ENCODE peak calls at places on chromosome 15, in ten cellular contexts. One of them, this sample, is unnamed.
A peak's percentile ranks its signal among the peaks of the same experiment; 100 is the strongest.

GRCh38 chr15:101596633-101597032 is 55.5 kb downstream of the TM2D3 start:
- DNase-seq in PC-3: no peak
- DNase-seq in gastrocnemius medialis: no peak
- DNase-seq in MM.1S: no peak
- DNase-seq in brain microvascular endothelial cell: no peak
- DNase-seq in cardiac muscle cell: no peak
- DNase-seq in psoas muscle: no peak
- DNase-seq in tibial nerve: no peak
- DNase-seq in heart left ventricle: no peak
- DNase-seq in ovary: no peak
- DNase-seq in this sample: no peak

GRCh38 chr15:101447561-101448071 is 41.9 kb downstream of the PCSK6 start:
- DNase-seq in heart left ventricle: no peak
- DNase-seq in cardiac muscle cell: no peak
- DNase-seq in ovary: no peak
- DNase-seq in PC-3: no peak
- DNase-seq in MM.1S: no peak
- DNase-seq in gastrocnemius medialis: no peak
- DNase-seq in psoas muscle: peak; percentile 58
- DNase-seq in tibial nerve: no peak
- DNase-seq in brain microvascular endothelial cell: no peak
- DNase-seq in this sample: no peak

GRCh38 chr15:78684645-78685044 is 43.6 kb upstream of the CHRNB4 start:
- DNase-seq in brain microvascular endothelial cell: no peak
- DNase-seq in PC-3: peak; percentile 19
- DNase-seq in gastrocnemius medialis: no peak
- DNase-seq in ovary: no peak
- DNase-seq in cardiac muscle cell: peak; percentile 7
- DNase-seq in psoas muscle: no peak
- DNase-seq in tibial nerve: no peak
- DNase-seq in heart left ventricle: no peak
- DNase-seq in MM.1S: no peak
- DNase-seq in this sample: no peak

GRCh38 chr15:77532846-77533245 is 99.9 kb downstream of the LINGO1 start:
- DNase-seq in psoas muscle: peak; percentile 13
- DNase-seq in MM.1S: no peak
- DNase-seq in tibial nerve: no peak
- DNase-seq in heart left ventricle: no peak
- DNase-seq in PC-3: no peak
- DNase-seq in ovary: peak; percentile 13
- DNase-seq in gastrocnemius medialis: no peak
- DNase-seq in cardiac muscle cell: no peak
- DNase-seq in brain microvascular endothelial cell: no peak
- DNase-seq in this sample: no peak

GRCh38 chr15:68402432-68403160 is 29.4 kb downstream of the ITGA11 start:
- DNase-seq in psoas muscle: no peak
- DNase-seq in tibial nerve: no peak
- DNase-seq in heart left ventricle: no peak
- DNase-seq in ovary: no peak
- DNase-seq in MM.1S: no peak
- DNase-seq in brain microvascular endothelial cell: no peak
- DNase-seq in PC-3: no peak
- DNase-seq in gastrocnemius medialis: no peak
- DNase-seq in cardiac muscle cell: no peak
- DNase-seq in this sample: no peak

GRCh38 chr15:66951531-66951930 is 113.9 kb upstream of the SMAD3 start:
- DNase-seq in psoas muscle: no peak
- DNase-seq in PC-3: no peak
- DNase-seq in brain microvascular endothelial cell: no peak
- DNase-seq in cardiac muscle cell: no peak
- DNase-seq in gastrocnemius medialis: no peak
- DNase-seq in MM.1S: no peak
- DNase-seq in ovary: no peak
- DNase-seq in heart left ventricle: no peak
- DNase-seq in tibial nerve: no peak
- DNase-seq in this sample: no peak

GRCh38 chr15:47366884-47367283 is 350.4 kb upstream of the SEMA6D start:
- DNase-seq in gastrocnemius medialis: no peak
- DNase-seq in PC-3: peak; percentile 12
- DNase-seq in tibial nerve: no peak
- DNase-seq in MM.1S: no peak
- DNase-seq in cardiac muscle cell: no peak
- DNase-seq in ovary: no peak
- DNase-seq in psoas muscle: no peak
- DNase-seq in brain microvascular endothelial cell: no peak
- DNase-seq in heart left ventricle: no peak
- DNase-seq in this sample: no peak

GRCh38 chr15:84911879-84912660 is 27.6 kb downstream of the SLC28A1 start:
- DNase-seq in ovary: peak; percentile 90
- DNase-seq in brain microvascular endothelial cell: peak; percentile 98
- DNase-seq in MM.1S: peak; percentile 17
- DNase-seq in gastrocnemius medialis: peak; percentile 89
- DNase-seq in psoas muscle: peak; percentile 95
- DNase-seq in cardiac muscle cell: peak; percentile 100
- DNase-seq in heart left ventricle: peak; percentile 93
- DNase-seq in tibial nerve: peak; percentile 78
- DNase-seq in PC-3: peak; percentile 96
- DNase-seq in this sample: no peak

GRCh38 chr15:67174864-67175573 is 79.4 kb downstream of the AAGAB start:
- DNase-seq in ovary: peak; percentile 12
- DNase-seq in MM.1S: no peak
- DNase-seq in cardiac muscle cell: no peak
- DNase-seq in PC-3: peak; percentile 94
- DNase-seq in heart left ventricle: no peak
- DNase-seq in tibial nerve: no peak
- DNase-seq in psoas muscle: no peak
- DNase-seq in brain microvascular endothelial cell: no peak
- DNase-seq in gastrocnemius medialis: no peak
- DNase-seq in this sample: no peak

GRCh38 chr15:78811124-78811824 is at the start of gene ADAMTS7:
- DNase-seq in tibial nerve: peak; percentile 54
- DNase-seq in ovary: peak; percentile 88
- DNase-seq in psoas muscle: peak; percentile 87
- DNase-seq in brain microvascular endothelial cell: peak; percentile 37
- DNase-seq in cardiac muscle cell: peak; percentile 88
- DNase-seq in MM.1S: peak; percentile 73
- DNase-seq in PC-3: peak; percentile 66
- DNase-seq in gastrocnemius medialis: peak; percentile 25
- DNase-seq in heart left ventricle: peak; percentile 83
- DNase-seq in this sample: peak; percentile 58

DNA sequence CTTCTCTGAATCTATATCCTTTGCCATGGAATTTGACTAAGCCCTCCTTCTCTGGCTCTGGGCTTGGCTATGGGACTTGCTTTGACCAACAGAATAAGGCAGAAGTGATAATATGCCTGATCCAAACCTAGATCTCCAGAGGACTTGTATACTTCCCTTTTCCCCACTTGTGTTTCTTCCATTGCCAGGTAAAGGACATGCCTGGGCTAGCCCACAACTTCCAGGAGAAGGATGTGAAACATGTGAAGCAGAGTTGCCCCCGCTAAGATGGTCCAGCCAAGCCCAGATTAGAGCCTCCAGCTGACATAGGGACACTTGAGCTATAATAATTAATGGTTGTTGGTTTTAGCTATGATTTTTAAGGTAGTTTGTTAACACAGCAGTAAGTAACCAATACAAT is 55.1 kb downstream of the FOXB1 start:
- DNase-seq in psoas muscle: no peak
- DNase-seq in ovary: no peak
- DNase-seq in gastrocnemius medialis: no peak
- DNase-seq in heart left ventricle: no peak
- DNase-seq in brain microvascular endothelial cell: no peak
- DNase-seq in PC-3: no peak
- DNase-seq in MM.1S: no peak
- DNase-seq in cardiac muscle cell: no peak
- DNase-seq in tibial nerve: no peak
- DNase-seq in this sample: no peak
- TF ChIP-seq CTCF in psoas muscle: no peak
- TF ChIP-seq CTCF in ovary: no peak
- TF ChIP-seq CTCF in gastrocnemius medialis: no peak
- TF ChIP-seq CTCF in heart left ventricle: no peak
- TF ChIP-seq CTCF in brain microvascular endothelial cell: no peak
- TF ChIP-seq CTCF in PC-3: no peak
- TF ChIP-seq CTCF in MM.1S: no peak
- TF ChIP-seq CTCF in cardiac muscle cell: no peak
- TF ChIP-seq CTCF in tibial nerve: no peak
- TF ChIP-seq CTCF in this sample: no peak

GRCh38 chr15:88624156-88624970 is 3.2 kb downstream of the AEN start:
- DNase-seq in tibial nerve: no peak
- DNase-seq in brain microvascular endothelial cell: no peak
- DNase-seq in ovary: peak; percentile 44
- DNase-seq in gastrocnemius medialis: no peak
- DNase-seq in heart left ventricle: no peak
- DNase-seq in MM.1S: peak; percentile 79
- DNase-seq in PC-3: no peak
- DNase-seq in psoas muscle: no peak
- DNase-seq in cardiac muscle cell: peak; percentile 73
- DNase-seq in this sample: peak; percentile 72
- H3K27ac ChIP-seq in tibial nerve: peak overlapping the region; percentile 47
- H3K27ac ChIP-seq in brain microvascular endothelial cell: peak overlapping the region; percentile 96
- H3K27ac ChIP-seq in ovary: no peak overlapping the region
- H3K27ac ChIP-seq in gastrocnemius medialis: no peak overlapping the region
- H3K27ac ChIP-seq in heart left ventricle: no peak overlapping the region
- H3K27ac ChIP-seq in MM.1S: peak overlapping the region; percentile 73
- H3K27ac ChIP-seq in PC-3: peak overlapping the region; percentile 98
- H3K27ac ChIP-seq in psoas muscle: peak overlapping the region; percentile 8
- H3K27ac ChIP-seq in cardiac muscle cell: no peak overlapping the region
- H3K27ac ChIP-seq in this sample: peak overlapping the region; percentile 67

GRCh38 chr15:96403932-96404331 is 73.4 kb downstream of the NR2F2 start:
- DNase-seq in psoas muscle: no peak
- DNase-seq in PC-3: no peak
- DNase-seq in heart left ventricle: no peak
- DNase-seq in ovary: no peak
- DNase-seq in brain microvascular endothelial cell: no peak
- DNase-seq in cardiac muscle cell: no peak
- DNase-seq in tibial nerve: no peak
- DNase-seq in MM.1S: no peak
- DNase-seq in gastrocnemius medialis: no peak
- DNase-seq in this sample: no peak

GRCh38 chr15:96402403-96402802 is 71.9 kb downstream of the NR2F2 start:
- DNase-seq in brain microvascular endothelial cell: no peak
- DNase-seq in MM.1S: no peak
- DNase-seq in ovary: no peak
- DNase-seq in cardiac muscle cell: no peak
- DNase-seq in gastrocnemius medialis: no peak
- DNase-seq in PC-3: no peak
- DNase-seq in heart left ventricle: no peak
- DNase-seq in tibial nerve: no peak
- DNase-seq in psoas muscle: no peak
- DNase-seq in this sample: no peak

GRCh38 chr15:96395687-96396086 is 65.2 kb downstream of the NR2F2 start:
- DNase-seq in tibial nerve: no peak
- DNase-seq in psoas muscle: no peak
- DNase-seq in PC-3: no peak
- DNase-seq in brain microvascular endothelial cell: no peak
- DNase-seq in heart left ventricle: no peak
- DNase-seq in gastrocnemius medialis: no peak
- DNase-seq in ovary: no peak
- DNase-seq in cardiac muscle cell: no peak
- DNase-seq in MM.1S: no peak
- DNase-seq in this sample: no peak

GRCh38 chr15:96403071-96403470 is 72.6 kb downstream of the NR2F2 start:
- DNase-seq in tibial nerve: no peak
- DNase-seq in heart left ventricle: no peak
- DNase-seq in MM.1S: no peak
- DNase-seq in PC-3: no peak
- DNase-seq in cardiac muscle cell: no peak
- DNase-seq in psoas muscle: no peak
- DNase-seq in ovary: no peak
- DNase-seq in brain microvascular endothelial cell: no peak
- DNase-seq in gastrocnemius medialis: no peak
- DNase-seq in this sample: no peak

DNA sequence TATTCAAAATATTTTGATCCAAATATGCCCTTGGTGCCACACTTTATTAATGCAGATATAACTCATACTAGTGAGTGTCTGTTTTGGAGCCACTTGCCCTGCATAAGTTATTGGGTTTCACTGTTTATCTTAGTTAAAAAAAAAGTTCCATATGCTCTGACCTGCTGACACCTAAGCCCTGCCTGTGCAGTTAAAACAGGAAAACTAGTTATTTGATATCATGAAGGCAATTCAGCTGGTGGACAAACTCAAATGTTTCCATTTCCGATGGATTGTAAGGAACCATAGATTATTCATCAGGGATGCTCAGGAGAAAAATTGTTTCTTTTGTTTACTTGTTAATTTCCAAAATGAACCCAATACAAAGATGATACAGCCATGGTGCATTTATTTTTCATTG is 68.3 kb downstream of the NR2F2 start:
- DNase-seq in PC-3: no peak
- DNase-seq in gastrocnemius medialis: no peak
- DNase-seq in heart left ventricle: no peak
- DNase-seq in MM.1S: no peak
- DNase-seq in tibial nerve: no peak
- DNase-seq in psoas muscle: no peak
- DNase-seq in cardiac muscle cell: no peak
- DNase-seq in ovary: no peak
- DNase-seq in brain microvascular endothelial cell: no peak
- DNase-seq in this sample: no peak
- H3K4me3 ChIP-seq in PC-3: no peak overlapping the region
- H3K4me3 ChIP-seq in gastrocnemius medialis: no peak overlapping the region
- H3K4me3 ChIP-seq in heart left ventricle: no peak overlapping the region
- H3K4me3 ChIP-seq in MM.1S: no peak overlapping the region
- H3K4me3 ChIP-seq in tibial nerve: no peak overlapping the region
- H3K4me3 ChIP-seq in psoas muscle: no peak overlapping the region
- H3K4me3 ChIP-seq in cardiac muscle cell: no peak overlapping the region
- H3K4me3 ChIP-seq in ovary: no peak overlapping the region
- H3K4me3 ChIP-seq in brain microvascular endothelial cell: no peak overlapping the region
- H3K4me3 ChIP-seq in this sample: no peak overlapping the region

GRCh38 chr15:31145271-31145911 is 43.9 kb upstream of the TRPM1 start:
- DNase-seq in gastrocnemius medialis: no peak
- DNase-seq in psoas muscle: no peak
- DNase-seq in heart left ventricle: no peak
- DNase-seq in cardiac muscle cell: peak; percentile 69
- DNase-seq in ovary: no peak
- DNase-seq in tibial nerve: no peak
- DNase-seq in brain microvascular endothelial cell: no peak
- DNase-seq in MM.1S: no peak
- DNase-seq in PC-3: peak; percentile 32
- DNase-seq in this sample: no peak
- TF ChIP-seq CTCF in gastrocnemius medialis: no peak
- TF ChIP-seq CTCF in psoas muscle: no peak
- TF ChIP-seq CTCF in heart left ventricle: no peak
- TF ChIP-seq CTCF in cardiac muscle cell: peak; percentile 29
- TF ChIP-seq CTCF in ovary: no peak
- TF ChIP-seq CTCF in tibial nerve: no peak
- TF ChIP-seq CTCF in brain microvascular endothelial cell: no peak
- TF ChIP-seq CTCF in MM.1S: peak; percentile 31
- TF ChIP-seq CTCF in PC-3: peak; percentile 54
- TF ChIP-seq CTCF in this sample: no peak

This sample was measured in CD8-positive, alpha-beta T cell.